ENCODE peak calls at places on chromosomes 4 and X, in ten cellular contexts. I is fibroblast of lung; V is sigmoid colon; Q is suprapubic skin; C is naive B cell; W is HFFc6; G is naive thymus-derived CD4-positive, alpha-beta T cell; Z is WTC11; O is activated CD4-positive, alpha-beta T cell treated with anti-CD3 and anti-CD28 coated beads, Interleukin-2, amount 10 ng/mL, durations not matched to agents 7 days and 5 days; H is T-helper 2 cell. U is an unnamed sample.

GRCh38 chrX:103615781-103616180 is 8.0 kb downstream of the TCEAL3 start:
- DNase-seq in I (no peak), V (no peak), Q (no peak), C (no peak), W (peak), G (no peak), Z (no peak), O (no peak), H (no peak), U (no peak)

GRCh38 chr4:154441982-154442381 is 49.6 kb downstream of the DCHS2 start:
- DNase-seq in I (no peak), V (no peak), Q (no peak), C (no peak), W (no peak), G (no peak), Z (no peak), O (no peak), H (no peak), U (no peak)

GRCh38 chr4:22488136-22488535 is 27.7 kb downstream of the ADGRA3 start:
- DNase-seq in I (no peak), V (no peak), Q (no peak), C (no peak), W (no peak), G (no peak), Z (no peak), O (no peak), H (no peak), U (no peak)

GRCh38 chr4:110003401-110004187 is 90.9 kb downstream of the EGF start:
- DNase-seq in I (no peak), V (no peak), Q (no peak), C (no peak), W (peak), G (no peak), Z (no peak), O (no peak), H (no peak), U (no peak)

GRCh38 chr4:184937030-184937710 is 81.1 kb upstream of the HELT start:
- DNase-seq in I (no peak), V (no peak), Q (no peak), C (no peak), W (no peak), G (no peak), Z (no peak), O (no peak), H (no peak), U (no peak)

GRCh38 chr4:6575503-6576240 is 683 bp downstream of the MAN2B2 start:
- DNase-seq in I (no peak), V (no peak), Q (no peak), C (no peak), W (no peak), G (no peak), Z (no peak), O (no peak), H (no peak), U (no peak)

GRCh38 chr4:174757736-174758135 is 71.3 kb downstream of the GLRA3 start:
- DNase-seq in I (no peak), V (no peak), Q (no peak), C (no peak), W (no peak), G (no peak), Z (peak), O (no peak), H (no peak), U (no peak)

GRCh38 chr4:163193717-163194116 is 27.0 kb upstream of the NAF1 start:
- DNase-seq in I (no peak), V (no peak), Q (no peak), C (no peak), W (no peak), G (no peak), Z (no peak), O (no peak), H (no peak), U (no peak)

GRCh38 chr4:186348433-186348832 is 82.4 kb downstream of the F11 start:
- DNase-seq in I (no peak), V (no peak), Q (no peak), C (no peak), W (no peak), G (no peak), Z (no peak), O (no peak), H (no peak), U (no peak)

GRCh38 chr4:113300384-113301011 is 251.0 kb downstream of the ANK2 start:
- DNase-seq in I (peak), V (no peak), Q (no peak), C (no peak), W (peak), G (no peak), Z (no peak), O (no peak), H (no peak), U (no peak)

GRCh38 chr4:4689694-4690440 is 148.0 kb upstream of the STX18 start:
- DNase-seq in I (peak), V (no peak), Q (no peak), C (no peak), W (no peak), G (no peak), Z (no peak), O (no peak), H (no peak), U (no peak)

GRCh38 chr4:10015140-10015753 is 6.0 kb downstream of the SLC2A9 start:
- DNase-seq in I (peak), V (no peak), Q (no peak), C (no peak), W (peak), G (no peak), Z (peak), O (peak), H (no peak), U (peak)

GRCh38 chr4:40769266-40769665 is 19.5 kb downstream of the NSUN7 start:
- DNase-seq in I (peak), V (no peak), Q (no peak), C (no peak), W (no peak), G (no peak), Z (no peak), O (no peak), H (no peak), U (no peak)

GRCh38 chrX:30593435-30594200 is 16.1 kb upstream of the TASL start:
- DNase-seq in I (no peak), V (no peak), Q (no peak), C (peak), W (no peak), G (peak), Z (peak), O (peak), H (peak), U (no peak)

GRCh38 chr4:15691346-15692140 is 9.9 kb downstream of the FAM200B start:
- DNase-seq in I (peak), V (no peak), Q (no peak), C (no peak), W (peak), G (no peak), Z (no peak), O (no peak), H (no peak), U (no peak)

GRCh38 chr4:76199664-76200211 is 13.9 kb downstream of the SCARB2 start:
- DNase-seq in I (peak), V (no peak), Q (no peak), C (peak), W (no peak), G (peak), Z (peak), O (no peak), H (no peak), U (no peak)

GRCh38 chr4:88451205-88451604 is 5.7 kb upstream of the HERC5 start:
- DNase-seq in I (no peak), V (no peak), Q (no peak), C (no peak), W (no peak), G (no peak), Z (no peak), O (no peak), H (no peak), U (no peak)

GRCh38 chr4:45650545-45650944 is 473.3 kb downstream of the GABRG1 start:
- DNase-seq in I (no peak), V (no peak), Q (no peak), C (no peak), W (no peak), G (no peak), Z (no peak), O (no peak), H (no peak), U (no peak)

GRCh38 chr4:72424006-72424405 is 145.0 kb downstream of the ADAMTS3 start:
- DNase-seq in I (no peak), V (no peak), Q (no peak), C (no peak), W (no peak), G (no peak), Z (no peak), O (no peak), H (no peak), U (no peak)

GRCh38 chrX:13376857-13377441 is 57.1 kb upstream of the ATXN3L start:
- DNase-seq in I (peak), V (no peak), Q (no peak), C (no peak), W (peak), G (no peak), Z (no peak), O (no peak), H (no peak), U (no peak)

GRCh38 chrX:118736394-118737010 is 9.1 kb downstream of the IL13RA1 start:
- DNase-seq in I (peak), V (no peak), Q (no peak), C (no peak), W (peak), G (no peak), Z (no peak), O (no peak), H (no peak), U (no peak)

GRCh38 chr4:10762541-10762940 is 78.0 kb upstream of the CLNK start:
- DNase-seq in I (peak), V (peak), Q (no peak), C (no peak), W (peak), G (no peak), Z (no peak), O (no peak), H (no peak), U (no peak)

GRCh38 chrX:31545726-31546125 is 473.9 kb upstream of the FTHL17 start:
- DNase-seq in I (peak), V (no peak), Q (no peak), C (no peak), W (no peak), G (no peak), Z (no peak), O (no peak), H (no peak), U (no peak)

GRCh38 chr4:2154215-2154614 is 87.7 kb downstream of the HAUS3 start:
- DNase-seq in I (no peak), V (no peak), Q (no peak), C (no peak), W (no peak), G (no peak), Z (no peak), O (no peak), H (no peak), U (no peak)

GRCh38 chr4:85837334-85837733 is 362.4 kb downstream of the ARHGAP24 start:
- DNase-seq in I (no peak), V (no peak), Q (no peak), C (no peak), W (no peak), G (no peak), Z (no peak), O (no peak), H (no peak), U (no peak)